ENCODE peak calls at places on chromosomes 12 and 14, in nine cellular contexts. One of them, this sample, is unnamed.

GRCh38 chr14:104238424-104239184 is 100.2 kb downstream of the KIF26A start:
- DNase-seq in NCI-H2081: no peak
- DNase-seq in SK-MEL-5: no peak
- DNase-seq in brain microvascular endothelial cell: no peak
- DNase-seq in D341Med: peak; percentile 15
- DNase-seq in germinal center: no peak
- DNase-seq in H9: peak; percentile 20
- DNase-seq in sciatic nerve: peak; percentile 38
- DNase-seq in GDM1: no peak
- DNase-seq in this sample: no peak

GRCh38 chr12:122659579-122659978 is 43.6 kb downstream of the HCAR2 start:
- DNase-seq in brain microvascular endothelial cell: no peak
- DNase-seq in sciatic nerve: no peak
- DNase-seq in NCI-H2081: no peak
- DNase-seq in H9: no peak
- DNase-seq in SK-MEL-5: no peak
- DNase-seq in germinal center: no peak
- DNase-seq in D341Med: no peak
- DNase-seq in GDM1: no peak
- DNase-seq in this sample: no peak

GRCh38 chr12:131006036-131006735 is 52.5 kb downstream of the ADGRD1 start:
- DNase-seq in GDM1: no peak
- DNase-seq in germinal center: no peak
- DNase-seq in sciatic nerve: no peak
- DNase-seq in D341Med: no peak
- DNase-seq in H9: no peak
- DNase-seq in SK-MEL-5: no peak
- DNase-seq in NCI-H2081: no peak
- DNase-seq in brain microvascular endothelial cell: no peak
- DNase-seq in this sample: no peak

GRCh38 chr12:115249878-115250277 is 565.9 kb upstream of the TBX3 start:
- DNase-seq in germinal center: no peak
- DNase-seq in NCI-H2081: no peak
- DNase-seq in D341Med: no peak
- DNase-seq in H9: no peak
- DNase-seq in GDM1: no peak
- DNase-seq in brain microvascular endothelial cell: no peak
- DNase-seq in sciatic nerve: no peak
- DNase-seq in SK-MEL-5: no peak
- DNase-seq in this sample: no peak

GRCh38 chr14:24965934-24966593 is 83.9 kb downstream of the STXBP6 start:
- DNase-seq in GDM1: no peak
- DNase-seq in germinal center: no peak
- DNase-seq in sciatic nerve: no peak
- DNase-seq in NCI-H2081: no peak
- DNase-seq in D341Med: no peak
- DNase-seq in H9: no peak
- DNase-seq in brain microvascular endothelial cell: peak; percentile 7
- DNase-seq in SK-MEL-5: peak; percentile 52
- DNase-seq in this sample: peak; percentile 56

GRCh38 chr12:85866929-85867776 is 6.9 kb upstream of the NTS start:
- DNase-seq in sciatic nerve: no peak
- DNase-seq in brain microvascular endothelial cell: peak; percentile 76
- DNase-seq in D341Med: peak; percentile 52
- DNase-seq in H9: no peak
- DNase-seq in GDM1: no peak
- DNase-seq in SK-MEL-5: peak; percentile 81
- DNase-seq in germinal center: peak; percentile 18
- DNase-seq in NCI-H2081: peak; percentile 77
- DNase-seq in this sample: peak; percentile 10

GRCh38 chr14:71753976-71754375 is 178.3 kb upstream of the RGS6 start:
- DNase-seq in SK-MEL-5: no peak
- DNase-seq in H9: no peak
- DNase-seq in brain microvascular endothelial cell: no peak
- DNase-seq in GDM1: no peak
- DNase-seq in NCI-H2081: no peak
- DNase-seq in D341Med: no peak
- DNase-seq in sciatic nerve: no peak
- DNase-seq in germinal center: no peak
- DNase-seq in this sample: no peak

GRCh38 chr12:52041695-52042123 is 9.5 kb upstream of the NR4A1 start:
- DNase-seq in brain microvascular endothelial cell: no peak
- DNase-seq in H9: peak; percentile 78
- DNase-seq in GDM1: no peak
- DNase-seq in NCI-H2081: peak; percentile 82
- DNase-seq in D341Med: no peak
- DNase-seq in germinal center: peak; percentile 75
- DNase-seq in sciatic nerve: no peak
- DNase-seq in SK-MEL-5: no peak
- DNase-seq in this sample: peak; percentile 56

GRCh38 chr14:87745507-87746118 is 247.4 kb downstream of the GALC start:
- DNase-seq in sciatic nerve: no peak
- DNase-seq in D341Med: peak; percentile 69
- DNase-seq in brain microvascular endothelial cell: peak; percentile 0
- DNase-seq in germinal center: peak; percentile 11
- DNase-seq in GDM1: no peak
- DNase-seq in SK-MEL-5: peak; percentile 73
- DNase-seq in H9: peak; percentile 57
- DNase-seq in NCI-H2081: peak; percentile 5
- DNase-seq in this sample: peak; percentile 17

GRCh38 chr12:56029666-56030293 is 8.9 kb downstream of the IKZF4 start:
- DNase-seq in NCI-H2081: no peak
- DNase-seq in D341Med: peak; percentile 76
- DNase-seq in GDM1: no peak
- DNase-seq in sciatic nerve: no peak
- DNase-seq in H9: peak; percentile 48
- DNase-seq in brain microvascular endothelial cell: peak; percentile 43
- DNase-seq in SK-MEL-5: peak; percentile 66
- DNase-seq in germinal center: peak; percentile 39
- DNase-seq in this sample: peak; percentile 63

GRCh38 chr12:121391619-121392324 is 8.1 kb upstream of the RNF34 start:
- DNase-seq in sciatic nerve: no peak
- DNase-seq in NCI-H2081: no peak
- DNase-seq in germinal center: no peak
- DNase-seq in SK-MEL-5: no peak
- DNase-seq in H9: no peak
- DNase-seq in D341Med: no peak
- DNase-seq in GDM1: no peak
- DNase-seq in brain microvascular endothelial cell: no peak
- DNase-seq in this sample: peak; percentile 50

GRCh38 chr12:113831016-113831415 is 135.1 kb downstream of the RBM19 start:
- DNase-seq in NCI-H2081: no peak
- DNase-seq in GDM1: no peak
- DNase-seq in sciatic nerve: no peak
- DNase-seq in D341Med: no peak
- DNase-seq in brain microvascular endothelial cell: peak; percentile 34
- DNase-seq in SK-MEL-5: no peak
- DNase-seq in H9: no peak
- DNase-seq in germinal center: no peak
- DNase-seq in this sample: no peak

GRCh38 chr12:7162691-7163114 is 26.8 kb upstream of the PEX5 start:
- DNase-seq in sciatic nerve: no peak
- DNase-seq in GDM1: no peak
- DNase-seq in brain microvascular endothelial cell: no peak
- DNase-seq in H9: peak; percentile 93
- DNase-seq in D341Med: peak; percentile 59
- DNase-seq in SK-MEL-5: peak; percentile 40
- DNase-seq in germinal center: no peak
- DNase-seq in NCI-H2081: peak; percentile 88
- DNase-seq in this sample: peak; percentile 53

GRCh38 chr14:57287745-57288144 is 19.0 kb downstream of the AP5M1 start:
- DNase-seq in SK-MEL-5: no peak
- DNase-seq in NCI-H2081: no peak
- DNase-seq in D341Med: no peak
- DNase-seq in sciatic nerve: no peak
- DNase-seq in GDM1: no peak
- DNase-seq in germinal center: no peak
- DNase-seq in brain microvascular endothelial cell: no peak
- DNase-seq in H9: no peak
- DNase-seq in this sample: peak; percentile 19

GRCh38 chr12:65968359-65968758 is 144.1 kb downstream of the HMGA2 start:
- DNase-seq in H9: no peak
- DNase-seq in GDM1: no peak
- DNase-seq in SK-MEL-5: no peak
- DNase-seq in NCI-H2081: no peak
- DNase-seq in germinal center: no peak
- DNase-seq in sciatic nerve: no peak
- DNase-seq in brain microvascular endothelial cell: no peak
- DNase-seq in D341Med: no peak
- DNase-seq in this sample: no peak

GRCh38 chr14:64800000-64800399 is 79.7 kb downstream of the SPTB start:
- DNase-seq in NCI-H2081: peak; percentile 7
- DNase-seq in H9: peak; percentile 49
- DNase-seq in SK-MEL-5: peak; percentile 59
- DNase-seq in germinal center: peak; percentile 20
- DNase-seq in sciatic nerve: no peak
- DNase-seq in GDM1: no peak
- DNase-seq in D341Med: no peak
- DNase-seq in brain microvascular endothelial cell: peak; percentile 42
- DNase-seq in this sample: no peak

GRCh38 chr12:27332407-27333310 is at the start of gene BMAL2:
- DNase-seq in H9: peak; percentile 81
- DNase-seq in brain microvascular endothelial cell: peak; percentile 25
- DNase-seq in germinal center: peak; percentile 70
- DNase-seq in D341Med: peak; percentile 87
- DNase-seq in sciatic nerve: no peak
- DNase-seq in SK-MEL-5: no peak
- DNase-seq in NCI-H2081: peak; percentile 77
- DNase-seq in GDM1: peak; percentile 49
- DNase-seq in this sample: peak; percentile 44

GRCh38 chr14:29740491-29740890 is 187.2 kb downstream of the PRKD1 start:
- DNase-seq in sciatic nerve: no peak
- DNase-seq in germinal center: no peak
- DNase-seq in D341Med: no peak
- DNase-seq in GDM1: no peak
- DNase-seq in H9: no peak
- DNase-seq in NCI-H2081: no peak
- DNase-seq in brain microvascular endothelial cell: no peak
- DNase-seq in SK-MEL-5: no peak
- DNase-seq in this sample: no peak

GRCh38 chr12:57323402-57323801 is 72.4 kb upstream of the STAC3 start:
- DNase-seq in D341Med: no peak
- DNase-seq in H9: no peak
- DNase-seq in GDM1: no peak
- DNase-seq in sciatic nerve: no peak
- DNase-seq in NCI-H2081: no peak
- DNase-seq in brain microvascular endothelial cell: no peak
- DNase-seq in SK-MEL-5: no peak
- DNase-seq in germinal center: no peak
- DNase-seq in this sample: no peak

GRCh38 chr14:20327005-20327869 is 5.8 kb downstream of the CCNB1IP1 start:
- DNase-seq in GDM1: peak; percentile 14
- DNase-seq in SK-MEL-5: peak; percentile 80
- DNase-seq in NCI-H2081: peak; percentile 55
- DNase-seq in brain microvascular endothelial cell: peak; percentile 42
- DNase-seq in D341Med: peak; percentile 35
- DNase-seq in germinal center: peak; percentile 55
- DNase-seq in H9: no peak
- DNase-seq in sciatic nerve: no peak
- DNase-seq in this sample: peak; percentile 72

GRCh38 chr12:108065061-108065460 is 64.0 kb upstream of the WSCD2 start:
- DNase-seq in H9: no peak
- DNase-seq in sciatic nerve: no peak
- DNase-seq in NCI-H2081: no peak
- DNase-seq in germinal center: no peak
- DNase-seq in GDM1: no peak
- DNase-seq in D341Med: no peak
- DNase-seq in SK-MEL-5: no peak
- DNase-seq in brain microvascular endothelial cell: no peak
- DNase-seq in this sample: no peak

GRCh38 chr12:49706351-49707126 is 666 bp downstream of the FMNL3 start:
- DNase-seq in SK-MEL-5: peak; percentile 36
- DNase-seq in H9: peak; percentile 62
- DNase-seq in brain microvascular endothelial cell: peak; percentile 23
- DNase-seq in D341Med: peak; percentile 72
- DNase-seq in NCI-H2081: no peak
- DNase-seq in sciatic nerve: peak; percentile 72
- DNase-seq in GDM1: no peak
- DNase-seq in germinal center: peak; percentile 38
- DNase-seq in this sample: peak; percentile 32

GRCh38 chr12:26608706-26609105 is 224.3 kb downstream of the ITPR2 start:
- DNase-seq in germinal center: no peak
- DNase-seq in D341Med: no peak
- DNase-seq in SK-MEL-5: no peak
- DNase-seq in brain microvascular endothelial cell: no peak
- DNase-seq in H9: no peak
- DNase-seq in sciatic nerve: no peak
- DNase-seq in NCI-H2081: no peak
- DNase-seq in GDM1: no peak
- DNase-seq in this sample: no peak

GRCh38 chr12:52896190-52897100 is 8.4 kb downstream of the KRT8 start:
- DNase-seq in GDM1: no peak
- DNase-seq in brain microvascular endothelial cell: no peak
- DNase-seq in NCI-H2081: no peak
- DNase-seq in sciatic nerve: no peak
- DNase-seq in H9: no peak
- DNase-seq in germinal center: no peak
- DNase-seq in D341Med: no peak
- DNase-seq in SK-MEL-5: no peak
- DNase-seq in this sample: no peak

GRCh38 chr14:73802431-73803188 is 49.0 kb upstream of the PTGR2 start:
- DNase-seq in GDM1: peak; percentile 15
- DNase-seq in H9: peak; percentile 51
- DNase-seq in sciatic nerve: no peak
- DNase-seq in brain microvascular endothelial cell: no peak
- DNase-seq in NCI-H2081: no peak
- DNase-seq in germinal center: no peak
- DNase-seq in SK-MEL-5: no peak
- DNase-seq in D341Med: no peak
- DNase-seq in this sample: no peak

GRCh38 chr12:43551971-43552559 is at the start of gene ADAMTS20:
- DNase-seq in H9: peak; percentile 97
- DNase-seq in germinal center: peak; percentile 24
- DNase-seq in NCI-H2081: no peak
- DNase-seq in GDM1: no peak
- DNase-seq in SK-MEL-5: no peak
- DNase-seq in sciatic nerve: no peak
- DNase-seq in brain microvascular endothelial cell: no peak
- DNase-seq in D341Med: peak; percentile 88
- DNase-seq in this sample: peak; percentile 22

GRCh38 chr14:101112351-101113107 is 209.0 kb upstream of the RTL1 start:
- DNase-seq in H9: no peak
- DNase-seq in GDM1: no peak
- DNase-seq in germinal center: no peak
- DNase-seq in NCI-H2081: no peak
- DNase-seq in brain microvascular endothelial cell: no peak
- DNase-seq in sciatic nerve: peak; percentile 40
- DNase-seq in D341Med: peak; percentile 14
- DNase-seq in SK-MEL-5: no peak
- DNase-seq in this sample: no peak

GRCh38 chr12:41286426-41286825 is 98.3 kb downstream of the PDZRN4 start:
- DNase-seq in germinal center: no peak
- DNase-seq in NCI-H2081: peak; percentile 82
- DNase-seq in SK-MEL-5: no peak
- DNase-seq in D341Med: no peak
- DNase-seq in sciatic nerve: no peak
- DNase-seq in GDM1: no peak
- DNase-seq in brain microvascular endothelial cell: no peak
- DNase-seq in H9: no peak
- DNase-seq in this sample: no peak

GRCh38 chr12:76329163-76329562 is 19.1 kb downstream of the BBS10 start:
- DNase-seq in GDM1: no peak
- DNase-seq in brain microvascular endothelial cell: peak; percentile 80
- DNase-seq in H9: no peak
- DNase-seq in D341Med: no peak
- DNase-seq in sciatic nerve: no peak
- DNase-seq in SK-MEL-5: no peak
- DNase-seq in germinal center: no peak
- DNase-seq in NCI-H2081: no peak
- DNase-seq in this sample: peak; percentile 30

GRCh38 chr14:100383727-100384158 is 60.6 kb downstream of the SLC25A47 start:
- DNase-seq in NCI-H2081: peak; percentile 74
- DNase-seq in sciatic nerve: peak; percentile 80
- DNase-seq in H9: peak; percentile 83
- DNase-seq in D341Med: peak; percentile 84
- DNase-seq in SK-MEL-5: peak; percentile 87
- DNase-seq in brain microvascular endothelial cell: peak; percentile 48
- DNase-seq in GDM1: peak; percentile 19
- DNase-seq in germinal center: peak; percentile 65
- DNase-seq in this sample: peak; percentile 59

GRCh38 chr14:59677771-59678211 is 101.2 kb upstream of the CCDC175 start:
- DNase-seq in H9: no peak
- DNase-seq in brain microvascular endothelial cell: no peak
- DNase-seq in SK-MEL-5: no peak
- DNase-seq in sciatic nerve: no peak
- DNase-seq in D341Med: no peak
- DNase-seq in GDM1: no peak
- DNase-seq in germinal center: no peak
- DNase-seq in NCI-H2081: no peak
- DNase-seq in this sample: no peak